ENCODE peak calls at places on chromosome 1, in four cellular contexts. One of them, this sample, is unnamed.

GRCh38 chr1:25476186-25477097 is 45.7 kb downstream of the MACO1 start:
- DNase-seq in choroid plexus epithelial cell: no peak
- DNase-seq in lower leg skin: no peak
- DNase-seq in Calu3: no peak
- DNase-seq in this sample: no peak

GRCh38 chr1:227937031-227937430 is 10.7 kb downstream of the WNT9A start:
- DNase-seq in lower leg skin: no peak
- DNase-seq in choroid plexus epithelial cell: no peak
- DNase-seq in Calu3: no peak
- DNase-seq in this sample: peak; percentile 22

GRCh38 chr1:210301254-210301955 is 27.3 kb upstream of the HHAT start:
- DNase-seq in choroid plexus epithelial cell: no peak
- DNase-seq in lower leg skin: no peak
- DNase-seq in Calu3: no peak
- DNase-seq in this sample: no peak

GRCh38 chr1:200291106-200291505 is 118.7 kb downstream of the ZNF281 start:
- DNase-seq in choroid plexus epithelial cell: no peak
- DNase-seq in lower leg skin: no peak
- DNase-seq in Calu3: no peak
- DNase-seq in this sample: no peak

GRCh38 chr1:160781129-160781808 is 14.7 kb upstream of the LY9 start:
- DNase-seq in choroid plexus epithelial cell: no peak
- DNase-seq in lower leg skin: no peak
- DNase-seq in Calu3: peak; percentile 82
- DNase-seq in this sample: no peak

GRCh38 chr1:223717695-223718363 is 5.5 kb downstream of the CAPN2 start:
- DNase-seq in choroid plexus epithelial cell: no peak
- DNase-seq in lower leg skin: no peak
- DNase-seq in Calu3: no peak
- DNase-seq in this sample: no peak

GRCh38 chr1:241821363-241821762 is 26.6 kb upstream of the EXO1 start:
- DNase-seq in lower leg skin: no peak
- DNase-seq in Calu3: no peak
- DNase-seq in choroid plexus epithelial cell: peak; percentile 53
- DNase-seq in this sample: no peak

GRCh38 chr1:34460193-34460592 is 283.5 kb downstream of the C1orf94 start:
- DNase-seq in Calu3: peak; percentile 67
- DNase-seq in lower leg skin: no peak
- DNase-seq in choroid plexus epithelial cell: no peak
- DNase-seq in this sample: no peak

GRCh38 chr1:46522184-46522968 is 29.1 kb downstream of the KNCN start:
- DNase-seq in lower leg skin: peak; percentile 89
- DNase-seq in Calu3: peak; percentile 55
- DNase-seq in choroid plexus epithelial cell: peak; percentile 89
- DNase-seq in this sample: no peak

GRCh38 chr1:244953865-244954264 is 89.5 kb upstream of the HNRNPU start:
- DNase-seq in lower leg skin: no peak
- DNase-seq in Calu3: no peak
- DNase-seq in choroid plexus epithelial cell: no peak
- DNase-seq in this sample: no peak

DNA sequence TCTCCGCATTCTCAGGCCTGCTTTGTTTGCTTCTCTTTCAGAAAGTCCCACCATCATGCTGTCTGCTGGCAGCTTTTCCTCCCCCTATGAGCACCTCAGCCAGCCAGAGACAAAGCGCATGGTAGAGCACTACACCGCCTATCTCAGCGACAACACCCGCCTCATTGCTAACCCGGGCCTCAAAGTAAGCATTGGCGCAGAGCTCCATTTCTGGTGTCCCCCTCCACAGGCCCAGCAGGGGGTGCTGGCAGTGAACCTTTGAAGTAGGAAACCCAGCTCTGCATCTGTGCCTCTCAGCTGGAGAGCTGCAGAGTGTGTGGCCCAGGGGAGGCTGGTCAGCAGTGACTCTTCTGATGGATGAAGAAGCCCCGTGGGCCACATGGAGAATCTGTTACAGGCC is 81.2 kb upstream of the RAVER2 start:
- DNase-seq in lower leg skin: no peak
- DNase-seq in Calu3: peak; percentile 6
- DNase-seq in choroid plexus epithelial cell: peak; percentile 40
- DNase-seq in this sample: peak; percentile 75
- TF ChIP-seq CTCF in lower leg skin: no peak
- TF ChIP-seq CTCF in Calu3: peak; percentile 24
- TF ChIP-seq CTCF in choroid plexus epithelial cell: peak; percentile 40
- TF ChIP-seq CTCF in this sample: peak; percentile 55

DNA sequence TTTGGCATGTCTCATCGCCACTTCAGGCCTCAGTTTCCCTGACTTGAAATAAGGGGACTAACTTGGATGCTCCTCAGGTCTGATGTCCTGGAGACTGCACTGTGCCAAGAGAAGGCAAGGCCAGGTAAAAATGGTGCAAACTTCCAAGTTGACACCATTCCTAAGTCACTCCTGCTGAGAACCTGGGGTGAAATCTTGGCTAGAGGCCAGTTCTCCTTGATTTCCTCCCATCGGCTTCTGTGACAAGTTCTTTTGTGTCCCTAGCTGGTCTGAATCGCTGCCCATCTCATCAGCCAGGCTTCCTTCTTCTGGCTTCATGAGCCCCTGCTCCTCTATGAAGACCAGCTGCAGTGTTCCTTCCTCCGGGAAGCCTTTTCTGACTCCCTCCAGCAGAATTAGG is 48.6 kb upstream of the ID3 start:
- DNase-seq in Calu3: no peak
- DNase-seq in choroid plexus epithelial cell: no peak
- DNase-seq in lower leg skin: no peak
- DNase-seq in this sample: no peak
- TF ChIP-seq CTCF in Calu3: no peak
- TF ChIP-seq CTCF in choroid plexus epithelial cell: no peak
- TF ChIP-seq CTCF in lower leg skin: no peak
- TF ChIP-seq CTCF in this sample: no peak

GRCh38 chr1:61210435-61211012 is 128.2 kb downstream of the NFIA start:
- DNase-seq in choroid plexus epithelial cell: peak; percentile 24
- DNase-seq in Calu3: no peak
- DNase-seq in lower leg skin: no peak
- DNase-seq in this sample: no peak
- TF ChIP-seq CTCF in choroid plexus epithelial cell: peak; percentile 34
- TF ChIP-seq CTCF in Calu3: no peak
- TF ChIP-seq CTCF in lower leg skin: no peak
- TF ChIP-seq CTCF in this sample: no peak

GRCh38 chr1:107529511-107530149 is 388.8 kb downstream of the NTNG1 start:
- DNase-seq in Calu3: peak; percentile 9
- DNase-seq in choroid plexus epithelial cell: peak; percentile 71
- DNase-seq in lower leg skin: no peak
- DNase-seq in this sample: no peak
- TF ChIP-seq CTCF in Calu3: peak; percentile 38
- TF ChIP-seq CTCF in choroid plexus epithelial cell: peak; percentile 80
- TF ChIP-seq CTCF in lower leg skin: peak; percentile 57
- TF ChIP-seq CTCF in this sample: peak; percentile 87

GRCh38 chr1:21703318-21703963 is 34.3 kb upstream of the RAP1GAP start:
- DNase-seq in Calu3: no peak
- DNase-seq in lower leg skin: no peak
- DNase-seq in choroid plexus epithelial cell: peak; percentile 84
- DNase-seq in this sample: no peak
- TF ChIP-seq CTCF in Calu3: no peak
- TF ChIP-seq CTCF in lower leg skin: no peak
- TF ChIP-seq CTCF in choroid plexus epithelial cell: peak; percentile 69
- TF ChIP-seq CTCF in this sample: peak; percentile 67

GRCh38 chr1:116764466-116764896 is 10.3 kb downstream of the CD2 start:
- DNase-seq in Calu3: no peak
- DNase-seq in lower leg skin: no peak
- DNase-seq in choroid plexus epithelial cell: no peak
- DNase-seq in this sample: no peak
- TF ChIP-seq CTCF in Calu3: no peak
- TF ChIP-seq CTCF in lower leg skin: no peak
- TF ChIP-seq CTCF in choroid plexus epithelial cell: no peak
- TF ChIP-seq CTCF in this sample: no peak

GRCh38 chr1:43991200-43991475 is 261 bp upstream of the CCDC24 start:
- DNase-seq in Calu3: no peak
- DNase-seq in choroid plexus epithelial cell: no peak
- DNase-seq in lower leg skin: no peak
- DNase-seq in this sample: no peak
- TF ChIP-seq CTCF in Calu3: no peak
- TF ChIP-seq CTCF in choroid plexus epithelial cell: no peak
- TF ChIP-seq CTCF in lower leg skin: no peak
- TF ChIP-seq CTCF in this sample: no peak

This sample was measured in glutamatergic neuron.